ENCODE peak calls at places on chromosomes 3 and 15, in four cellular contexts. S is stomach, B is GM23338, F is breast epithelium. H is an unnamed sample.
A peak's percentile ranks its signal among the peaks of the same experiment; 100 is the strongest.

GRCh38 chr15:94542391-94542790 is 311.0 kb downstream of the MCTP2 start:
- DNase-seq in S (no peak), B (no peak), F (no peak), H (no peak)

GRCh38 chr3:71690222-71690821 is 34.9 kb downstream of the EIF4E3 start:
- DNase-seq in S (no peak), B (peak; percentile 63), F (no peak), H (no peak)

GRCh38 chr3:34066328-34066727 is 267.9 kb downstream of the PDCD6IP start:
- DNase-seq in S (no peak), B (no peak), F (no peak), H (no peak)

GRCh38 chr3:123621510-123622189 is 36.8 kb upstream of the HACD2 start:
- DNase-seq in S (no peak), B (no peak), F (no peak), H (no peak)

GRCh38 chr15:92011611-92012367 is 158.3 kb downstream of the SLCO3A1 start:
- DNase-seq in S (no peak), B (peak; percentile 20), F (no peak), H (peak; percentile 46)

GRCh38 chr15:61828860-61829513 is 231.3 kb downstream of the VPS13C start:
- DNase-seq in S (no peak), B (no peak), F (no peak), H (no peak)

GRCh38 chr3:132004571-132004970 is 30.2 kb downstream of the CPNE4 start:
- DNase-seq in S (no peak), B (no peak), F (no peak), H (no peak)

GRCh38 chr3:74139648-74140047 is 474.8 kb downstream of the CNTN3 start:
- DNase-seq in S (no peak), B (peak; percentile 48), F (no peak), H (no peak)

GRCh38 chr15:99002226-99002625 is 5.4 kb downstream of the PGPEP1L start:
- DNase-seq in S (no peak), B (no peak), F (no peak), H (no peak)

GRCh38 chr15:71730277-71731144 is 79.8 kb upstream of the NR2E3 start:
- DNase-seq in S (peak; percentile 49), B (peak; percentile 80), F (no peak), H (peak; percentile 50)

GRCh38 chr15:48965972-48966371 is 2.3 kb upstream of the SHC4 start:
- DNase-seq in S (no peak), B (no peak), F (no peak), H (peak; percentile 66)

GRCh38 chr15:64251658-64252057 is 88.8 kb upstream of the PPIB start:
- DNase-seq in S (no peak), B (no peak), F (no peak), H (no peak)

GRCh38 chr3:45048244-45048643 is 22.1 kb downstream of the CLEC3B start:
- DNase-seq in S (no peak), B (no peak), F (no peak), H (no peak)

GRCh38 chr3:47314056-47314764 is 31.5 kb downstream of the KLHL18 start:
- DNase-seq in S (no peak), B (no peak), F (no peak), H (no peak)

GRCh38 chr15:69757186-69757585 is 304.6 kb downstream of the RPLP1 start:
- DNase-seq in S (no peak), B (no peak), F (no peak), H (peak; percentile 86)

GRCh38 chr3:142808103-142808917 is 80.6 kb downstream of the PCOLCE2 start:
- DNase-seq in S (no peak), B (no peak), F (no peak), H (peak; percentile 29)

GRCh38 chr3:52524752-52525661 is 8.7 kb downstream of the NT5DC2 start:
- DNase-seq in S (no peak), B (no peak), F (peak; percentile 62), H (no peak)

GRCh38 chr3:50584391-50584790 is 15.1 kb downstream of the HEMK1 start:
- DNase-seq in S (no peak), B (peak; percentile 25), F (no peak), H (no peak)

GRCh38 chr3:117407317-117407716 is 697.7 kb downstream of the TUSC7 start:
- DNase-seq in S (no peak), B (peak; percentile 69), F (no peak), H (no peak)

GRCh38 chr15:69067296-69067695 is 52.8 kb downstream of the NOX5 start:
- DNase-seq in S (no peak), B (no peak), F (no peak), H (no peak)

GRCh38 chr3:179036226-179036625 is 35.4 kb downstream of the ZMAT3 start:
- DNase-seq in S (no peak), B (no peak), F (no peak), H (no peak)

GRCh38 chr3:127253491-127253890 is 34.4 kb downstream of the PRR20G start:
- DNase-seq in S (no peak), B (no peak), F (no peak), H (no peak)

GRCh38 chr15:96838088-96838487 is 507.6 kb downstream of the NR2F2 start:
- DNase-seq in S (no peak), B (no peak), F (no peak), H (no peak)

GRCh38 chr3:120488296-120488695 is 37.5 kb upstream of the FSTL1 start:
- DNase-seq in S (no peak), B (no peak), F (no peak), H (no peak)

GRCh38 chr3:48187579-48188265 is 495 bp downstream of the CDC25A start:
- DNase-seq in S (peak; percentile 50), B (peak; percentile 39), F (no peak), H (peak; percentile 50)

GRCh38 chr3:172084871-172085556 is 45.6 kb downstream of the FNDC3B start:
- DNase-seq in S (no peak), B (no peak), F (no peak), H (no peak)

GRCh38 chr3:66075281-66075680 is 36.6 kb upstream of the MAGI1 start:
- DNase-seq in S (no peak), B (no peak), F (no peak), H (no peak)

GRCh38 chr3:173221010-173221409 is 80.0 kb upstream of the SPATA16 start:
- DNase-seq in S (no peak), B (peak; percentile 65), F (no peak), H (no peak)
- TF ChIP-seq CTCF in S (no peak), B (peak; percentile 76), F (no peak), H (no peak)

GRCh38 chr3:133276594-133276993 is 123.3 kb upstream of the BFSP2 start:
- DNase-seq in S (no peak), B (peak; percentile 60), F (no peak), H (peak; percentile 2)

GRCh38 chr3:133273346-133273745 is 126.5 kb upstream of the BFSP2 start:
- DNase-seq in S (no peak), B (no peak), F (no peak), H (no peak)

GRCh38 chr3:133277813-133278212 is 122.0 kb upstream of the BFSP2 start:
- DNase-seq in S (no peak), B (no peak), F (no peak), H (no peak)

GRCh38 chr3:133271491-133271890 is 128.4 kb upstream of the BFSP2 start:
- DNase-seq in S (no peak), B (peak; percentile 43), F (no peak), H (no peak)

DNA sequence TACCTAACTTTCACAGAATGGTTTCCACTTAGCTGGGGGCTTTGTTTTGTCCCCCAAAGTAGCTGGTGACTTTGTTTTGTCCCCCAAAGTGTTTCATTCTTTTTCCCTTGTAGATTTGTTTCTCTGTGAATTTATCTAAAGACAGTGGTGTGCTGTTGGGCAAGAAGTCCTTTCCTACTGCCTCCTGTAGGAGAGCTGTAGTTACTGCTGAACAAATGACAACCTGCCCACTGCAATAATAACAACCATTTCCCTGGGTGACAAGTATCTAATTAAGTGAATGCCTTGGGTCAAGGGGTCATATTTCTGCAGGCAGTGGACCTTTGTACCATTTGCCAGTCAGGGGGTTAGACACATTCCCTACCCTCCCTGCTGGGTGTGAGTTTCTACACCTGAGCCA is 125.4 kb upstream of the BFSP2 start:
- DNase-seq in S (no peak), B (peak; percentile 38), F (no peak), H (no peak)
- TF ChIP-seq CTCF in S (no peak), B (peak; percentile 53), F (no peak), H (peak; percentile 12)

GRCh38 chr3:136938334-136938733 is 19.4 kb upstream of the IL20RB start:
- DNase-seq in S (no peak), B (no peak), F (no peak), H (no peak)
- TF ChIP-seq CTCF in S (no peak), B (no peak), F (no peak), H (no peak)

DNA sequence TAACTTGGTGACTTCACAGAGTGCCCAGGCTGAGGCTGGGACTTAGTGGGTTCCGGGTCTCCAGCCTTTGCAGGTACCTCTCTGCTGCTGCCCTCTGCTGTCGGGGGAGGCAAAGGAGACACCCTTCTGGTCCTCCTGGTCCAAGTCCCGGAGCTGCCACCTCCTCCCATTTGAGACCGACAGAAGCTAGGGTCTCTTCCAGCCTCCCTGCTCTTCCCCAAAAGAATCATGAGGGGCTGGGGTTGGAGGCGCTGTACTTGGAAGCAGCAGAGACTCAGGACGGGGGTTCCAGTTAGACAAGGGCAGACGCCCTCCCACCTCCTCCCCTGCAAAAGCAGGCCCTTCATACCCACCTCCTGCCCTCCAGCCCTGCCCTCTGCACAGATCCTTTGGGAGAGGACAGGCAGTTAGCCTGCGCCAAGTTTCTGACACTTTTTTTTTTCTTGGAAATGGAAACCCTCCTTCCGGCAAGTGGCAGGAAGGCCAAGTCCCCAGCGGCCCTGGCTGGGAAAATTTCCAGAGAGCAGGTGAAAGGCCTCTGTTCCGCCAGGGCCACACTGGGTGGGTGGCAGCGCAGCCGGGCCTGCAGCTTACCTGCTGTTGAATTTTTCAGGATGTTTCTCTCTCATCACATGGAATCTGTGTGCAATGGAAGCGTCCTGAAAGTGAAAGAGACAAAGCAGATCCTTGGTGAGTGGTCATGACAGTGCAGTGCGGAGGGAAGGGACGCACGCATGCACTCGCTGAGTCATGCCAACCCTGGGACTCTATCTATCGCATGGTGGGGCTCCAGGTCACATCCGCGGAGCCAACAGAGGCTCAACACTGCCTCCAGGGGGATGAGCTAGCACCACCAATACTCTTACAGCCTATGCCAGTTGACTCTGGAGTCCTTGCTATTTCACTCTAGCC is 119.9 kb downstream of the DGKG start:
- DNase-seq in S (peak; percentile 76), B (peak; percentile 92), F (no peak), H (peak; percentile 87)
- TF ChIP-seq CTCF in S (no peak), B (peak; percentile 90), F (no peak), H (peak; percentile 64)

DNA sequence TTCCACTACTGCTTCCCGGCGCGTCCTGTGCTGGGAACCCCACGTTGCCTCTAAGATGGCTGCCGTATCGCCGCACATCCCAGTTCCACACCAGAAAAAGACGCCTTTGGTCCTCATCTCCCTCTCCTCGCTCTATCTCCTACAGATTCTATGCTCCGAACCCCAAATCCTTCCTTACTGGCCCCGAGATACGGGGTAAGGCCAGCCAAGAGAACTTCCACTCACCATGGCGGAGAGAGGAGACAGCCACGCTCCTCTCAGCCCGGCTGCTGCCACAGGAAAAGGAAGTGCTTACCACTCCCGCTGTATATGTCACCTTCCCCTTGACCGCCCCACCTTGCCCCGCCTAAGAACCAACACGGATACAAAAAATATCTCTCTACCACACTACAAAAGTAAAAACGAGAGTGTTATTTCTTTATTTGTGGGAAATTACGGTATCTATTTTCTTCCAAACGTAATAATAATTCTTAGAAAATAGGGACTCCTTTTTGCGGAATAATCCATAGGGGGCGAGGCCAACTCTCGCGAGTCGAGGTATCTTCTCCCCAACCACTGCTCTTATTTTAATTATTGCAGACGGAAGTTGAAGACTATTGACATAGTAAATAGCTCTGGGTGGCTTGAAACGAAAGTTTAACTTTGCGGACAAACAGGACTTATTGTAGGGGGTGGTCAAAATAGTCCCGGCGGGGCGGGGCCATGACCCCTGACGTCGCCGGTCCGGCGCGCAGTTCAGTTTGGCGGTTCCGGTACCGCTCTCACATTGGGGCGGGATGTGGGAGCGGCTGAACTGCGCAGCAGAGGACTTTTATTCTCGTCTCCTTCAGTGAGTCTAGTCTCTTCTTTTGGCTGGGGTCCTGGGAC is at the start of the genes RPL4 and ZWILCH:
- DNase-seq in S (peak; percentile 82), B (peak; percentile 85), F (peak; percentile 76), H (peak; percentile 80)
- TF ChIP-seq CTCF in S (no peak), B (no peak), F (peak; percentile 20), H (no peak)

H was measured in activated CD8-positive, alpha-beta T cell treated with anti-CD3 and anti-CD28 coated beads for 36 hours.